ENCODE peak calls at places on chromosomes 5 and 9, in seven cellular contexts. One of them, this sample, is unnamed.

GRCh38 chr5:672329-673139 is 20.6 kb downstream of the TPPP start:
- DNase-seq in substantia nigra: peak; percentile 75
- DNase-seq in dorsolateral prefrontal cortex: no peak
- DNase-seq in upper lobe of right lung: peak; percentile 79
- DNase-seq in PC-3: peak; percentile 90
- DNase-seq in CD8-positive, alpha-beta memory T cell: peak; percentile 81
- DNase-seq in fibroblast of lung: peak; percentile 67
- DNase-seq in this sample: no peak

GRCh38 chr5:134637106-134637721 is 4.6 kb upstream of the SAR1B start:
- DNase-seq in substantia nigra: no peak
- DNase-seq in dorsolateral prefrontal cortex: no peak
- DNase-seq in upper lobe of right lung: no peak
- DNase-seq in PC-3: peak; percentile 74
- DNase-seq in CD8-positive, alpha-beta memory T cell: no peak
- DNase-seq in fibroblast of lung: no peak
- DNase-seq in this sample: no peak

GRCh38 chr5:116273458-116274242 is 188.8 kb downstream of the COMMD10 start:
- DNase-seq in substantia nigra: no peak
- DNase-seq in dorsolateral prefrontal cortex: no peak
- DNase-seq in upper lobe of right lung: no peak
- DNase-seq in PC-3: peak; percentile 48
- DNase-seq in CD8-positive, alpha-beta memory T cell: no peak
- DNase-seq in fibroblast of lung: peak; percentile 67
- DNase-seq in this sample: no peak

GRCh38 chr5:179235416-179236400 is 109.6 kb downstream of the ADAMTS2 start:
- DNase-seq in substantia nigra: no peak
- DNase-seq in dorsolateral prefrontal cortex: no peak
- DNase-seq in upper lobe of right lung: peak; percentile 40
- DNase-seq in PC-3: no peak
- DNase-seq in CD8-positive, alpha-beta memory T cell: no peak
- DNase-seq in fibroblast of lung: no peak
- DNase-seq in this sample: no peak

GRCh38 chr5:141992349-141992963 is 20.4 kb downstream of the GNPDA1 start:
- DNase-seq in substantia nigra: peak; percentile 73
- DNase-seq in dorsolateral prefrontal cortex: peak; percentile 76
- DNase-seq in upper lobe of right lung: no peak
- DNase-seq in PC-3: peak; percentile 80
- DNase-seq in CD8-positive, alpha-beta memory T cell: peak; percentile 68
- DNase-seq in fibroblast of lung: peak; percentile 43
- DNase-seq in this sample: no peak

GRCh38 chr5:14870347-14871083 is 1.1 kb downstream of the ANKH start:
- DNase-seq in substantia nigra: peak; percentile 53
- DNase-seq in dorsolateral prefrontal cortex: peak; percentile 53
- DNase-seq in upper lobe of right lung: no peak
- DNase-seq in PC-3: peak; percentile 19
- DNase-seq in CD8-positive, alpha-beta memory T cell: peak; percentile 54
- DNase-seq in fibroblast of lung: no peak
- DNase-seq in this sample: peak; percentile 45

GRCh38 chr5:95823241-95823737 is 763 bp upstream of the GLRX start:
- DNase-seq in substantia nigra: no peak
- DNase-seq in dorsolateral prefrontal cortex: no peak
- DNase-seq in upper lobe of right lung: no peak
- DNase-seq in PC-3: no peak
- DNase-seq in CD8-positive, alpha-beta memory T cell: no peak
- DNase-seq in fibroblast of lung: no peak
- DNase-seq in this sample: no peak

GRCh38 chr5:100905259-100905914 is 2.3 kb upstream of the ST8SIA4 start:
- DNase-seq in substantia nigra: no peak
- DNase-seq in dorsolateral prefrontal cortex: no peak
- DNase-seq in upper lobe of right lung: no peak
- DNase-seq in PC-3: no peak
- DNase-seq in CD8-positive, alpha-beta memory T cell: peak; percentile 17
- DNase-seq in fibroblast of lung: no peak
- DNase-seq in this sample: no peak

GRCh38 chr9:97859346-97859745 is 6.3 kb downstream of the FOXE1 start:
- DNase-seq in substantia nigra: no peak
- DNase-seq in dorsolateral prefrontal cortex: no peak
- DNase-seq in upper lobe of right lung: no peak
- DNase-seq in PC-3: no peak
- DNase-seq in CD8-positive, alpha-beta memory T cell: no peak
- DNase-seq in fibroblast of lung: no peak
- DNase-seq in this sample: no peak

GRCh38 chr9:88814521-88815101 is 176.7 kb upstream of the S1PR3 start:
- DNase-seq in substantia nigra: peak; percentile 3
- DNase-seq in dorsolateral prefrontal cortex: peak; percentile 12
- DNase-seq in upper lobe of right lung: no peak
- DNase-seq in PC-3: no peak
- DNase-seq in CD8-positive, alpha-beta memory T cell: no peak
- DNase-seq in fibroblast of lung: peak; percentile 88
- DNase-seq in this sample: peak; percentile 30

GRCh38 chr5:179294891-179295777 is 50.1 kb downstream of the ADAMTS2 start:
- DNase-seq in substantia nigra: no peak
- DNase-seq in dorsolateral prefrontal cortex: no peak
- DNase-seq in upper lobe of right lung: peak; percentile 51
- DNase-seq in PC-3: no peak
- DNase-seq in CD8-positive, alpha-beta memory T cell: no peak
- DNase-seq in fibroblast of lung: peak; percentile 77
- DNase-seq in this sample: no peak

GRCh38 chr5:34718516-34718915 is 62.4 kb downstream of the RAI14 start:
- DNase-seq in substantia nigra: no peak
- DNase-seq in dorsolateral prefrontal cortex: no peak
- DNase-seq in upper lobe of right lung: no peak
- DNase-seq in PC-3: peak; percentile 23
- DNase-seq in CD8-positive, alpha-beta memory T cell: no peak
- DNase-seq in fibroblast of lung: peak; percentile 43
- DNase-seq in this sample: no peak

GRCh38 chr5:122187426-122187825 is 58.1 kb downstream of the ZNF474 start:
- DNase-seq in substantia nigra: no peak
- DNase-seq in dorsolateral prefrontal cortex: no peak
- DNase-seq in upper lobe of right lung: no peak
- DNase-seq in PC-3: no peak
- DNase-seq in CD8-positive, alpha-beta memory T cell: no peak
- DNase-seq in fibroblast of lung: peak; percentile 62
- DNase-seq in this sample: no peak

GRCh38 chr9:128729302-128729701 is 5.4 kb upstream of the ZDHHC12 start:
- DNase-seq in substantia nigra: no peak
- DNase-seq in dorsolateral prefrontal cortex: no peak
- DNase-seq in upper lobe of right lung: no peak
- DNase-seq in PC-3: no peak
- DNase-seq in CD8-positive, alpha-beta memory T cell: no peak
- DNase-seq in fibroblast of lung: no peak
- DNase-seq in this sample: no peak

GRCh38 chr9:94971378-94972131 is 245.1 kb downstream of the AOPEP start:
- DNase-seq in substantia nigra: no peak
- DNase-seq in dorsolateral prefrontal cortex: no peak
- DNase-seq in upper lobe of right lung: no peak
- DNase-seq in PC-3: no peak
- DNase-seq in CD8-positive, alpha-beta memory T cell: no peak
- DNase-seq in fibroblast of lung: no peak
- DNase-seq in this sample: no peak

GRCh38 chr9:21336467-21336866 is 1.3 kb upstream of the KLHL9 start:
- DNase-seq in substantia nigra: no peak
- DNase-seq in dorsolateral prefrontal cortex: no peak
- DNase-seq in upper lobe of right lung: no peak
- DNase-seq in PC-3: peak; percentile 14
- DNase-seq in CD8-positive, alpha-beta memory T cell: no peak
- DNase-seq in fibroblast of lung: no peak
- DNase-seq in this sample: no peak

DNA sequence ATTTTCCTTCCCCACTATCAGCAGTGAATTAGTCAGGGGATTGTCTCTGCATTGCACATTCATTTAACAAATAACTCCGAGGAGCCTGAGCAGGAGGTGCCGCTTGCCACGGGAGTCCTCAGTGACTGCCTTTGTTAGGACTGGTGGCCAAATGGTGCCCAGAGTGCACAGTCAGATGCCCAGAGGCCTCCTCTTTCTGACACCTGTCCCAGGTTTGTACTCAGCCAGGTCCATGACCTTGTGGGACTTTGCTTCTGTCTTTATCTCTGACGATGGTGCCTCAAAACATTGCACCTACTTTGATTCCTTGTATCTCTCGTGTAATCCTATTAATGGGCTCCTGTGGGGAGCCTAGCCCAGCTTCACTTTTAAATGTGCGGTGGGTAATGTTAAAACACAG is 4.3 kb downstream of the SRD5A1 start:
- DNase-seq in substantia nigra: no peak
- DNase-seq in dorsolateral prefrontal cortex: no peak
- DNase-seq in upper lobe of right lung: no peak
- DNase-seq in PC-3: no peak
- DNase-seq in CD8-positive, alpha-beta memory T cell: no peak
- DNase-seq in fibroblast of lung: no peak
- DNase-seq in this sample: no peak
- H3K27ac ChIP-seq in substantia nigra: no peak overlapping the region
- H3K27ac ChIP-seq in dorsolateral prefrontal cortex: no peak overlapping the region
- H3K27ac ChIP-seq in upper lobe of right lung: no peak overlapping the region
- H3K27ac ChIP-seq in PC-3: no peak overlapping the region
- H3K27ac ChIP-seq in CD8-positive, alpha-beta memory T cell: no peak overlapping the region
- H3K27ac ChIP-seq in fibroblast of lung: no peak overlapping the region
- H3K27ac ChIP-seq in this sample: no peak overlapping the region

DNA sequence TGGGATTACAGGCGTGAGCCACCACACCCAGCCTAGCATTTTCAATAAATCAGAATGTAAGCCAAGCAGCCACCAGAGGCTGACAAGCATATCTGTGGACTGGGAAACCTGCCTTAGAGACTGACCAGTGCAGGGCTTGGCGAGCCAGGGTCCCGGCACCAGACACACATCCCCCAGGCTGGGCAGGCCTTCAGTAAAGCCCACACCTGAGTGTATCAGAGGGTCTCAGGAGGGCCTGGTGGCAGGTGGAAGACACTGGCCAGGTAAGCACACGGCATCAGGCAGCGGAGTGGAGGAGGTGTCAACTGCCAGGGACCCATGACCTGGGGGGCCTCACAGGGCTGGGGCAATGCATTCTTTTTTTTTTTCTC is 78.3 kb upstream of the IL17B start:
- DNase-seq in substantia nigra: no peak
- DNase-seq in dorsolateral prefrontal cortex: no peak
- DNase-seq in upper lobe of right lung: no peak
- DNase-seq in PC-3: no peak
- DNase-seq in CD8-positive, alpha-beta memory T cell: no peak
- DNase-seq in fibroblast of lung: no peak
- DNase-seq in this sample: no peak
- H3K27ac ChIP-seq in substantia nigra: no peak overlapping the region
- H3K27ac ChIP-seq in dorsolateral prefrontal cortex: no peak overlapping the region
- H3K27ac ChIP-seq in upper lobe of right lung: peak overlapping the region; percentile 49
- H3K27ac ChIP-seq in PC-3: no peak overlapping the region
- H3K27ac ChIP-seq in CD8-positive, alpha-beta memory T cell: peak overlapping the region; percentile 54
- H3K27ac ChIP-seq in fibroblast of lung: no peak overlapping the region
- H3K27ac ChIP-seq in this sample: no peak overlapping the region

GRCh38 chr5:173327084-173327947 is 898 bp downstream of the STC2 start:
- DNase-seq in substantia nigra: no peak
- DNase-seq in dorsolateral prefrontal cortex: no peak
- DNase-seq in upper lobe of right lung: no peak
- DNase-seq in PC-3: no peak
- DNase-seq in CD8-positive, alpha-beta memory T cell: no peak
- DNase-seq in fibroblast of lung: peak; percentile 48
- DNase-seq in this sample: no peak

GRCh38 chr5:173324115-173325001 is 3.9 kb downstream of the STC2 start:
- DNase-seq in substantia nigra: peak; percentile 82
- DNase-seq in dorsolateral prefrontal cortex: peak; percentile 18
- DNase-seq in upper lobe of right lung: peak; percentile 80
- DNase-seq in PC-3: no peak
- DNase-seq in CD8-positive, alpha-beta memory T cell: no peak
- DNase-seq in fibroblast of lung: peak; percentile 79
- DNase-seq in this sample: peak; percentile 26

GRCh38 chr5:173327948-173328895 is at the start of gene STC2:
- DNase-seq in substantia nigra: peak; percentile 65
- DNase-seq in dorsolateral prefrontal cortex: no peak
- DNase-seq in upper lobe of right lung: no peak
- DNase-seq in PC-3: peak; percentile 98
- DNase-seq in CD8-positive, alpha-beta memory T cell: no peak
- DNase-seq in fibroblast of lung: peak; percentile 78
- DNase-seq in this sample: no peak

GRCh38 chr5:173325091-173325698 is 3.0 kb downstream of the STC2 start:
- DNase-seq in substantia nigra: no peak
- DNase-seq in dorsolateral prefrontal cortex: no peak
- DNase-seq in upper lobe of right lung: no peak
- DNase-seq in PC-3: no peak
- DNase-seq in CD8-positive, alpha-beta memory T cell: no peak
- DNase-seq in fibroblast of lung: no peak
- DNase-seq in this sample: no peak

GRCh38 chr5:173326501-173326960 is 1.7 kb downstream of the STC2 start:
- DNase-seq in substantia nigra: no peak
- DNase-seq in dorsolateral prefrontal cortex: no peak
- DNase-seq in upper lobe of right lung: no peak
- DNase-seq in PC-3: peak; percentile 78
- DNase-seq in CD8-positive, alpha-beta memory T cell: no peak
- DNase-seq in fibroblast of lung: peak; percentile 94
- DNase-seq in this sample: no peak
- H3K27ac ChIP-seq in substantia nigra: no peak overlapping the region
- H3K27ac ChIP-seq in dorsolateral prefrontal cortex: no peak overlapping the region
- H3K27ac ChIP-seq in upper lobe of right lung: no peak overlapping the region
- H3K27ac ChIP-seq in PC-3: no peak overlapping the region
- H3K27ac ChIP-seq in CD8-positive, alpha-beta memory T cell: no peak overlapping the region
- H3K27ac ChIP-seq in fibroblast of lung: peak overlapping the region; percentile 82
- H3K27ac ChIP-seq in this sample: no peak overlapping the region

DNA sequence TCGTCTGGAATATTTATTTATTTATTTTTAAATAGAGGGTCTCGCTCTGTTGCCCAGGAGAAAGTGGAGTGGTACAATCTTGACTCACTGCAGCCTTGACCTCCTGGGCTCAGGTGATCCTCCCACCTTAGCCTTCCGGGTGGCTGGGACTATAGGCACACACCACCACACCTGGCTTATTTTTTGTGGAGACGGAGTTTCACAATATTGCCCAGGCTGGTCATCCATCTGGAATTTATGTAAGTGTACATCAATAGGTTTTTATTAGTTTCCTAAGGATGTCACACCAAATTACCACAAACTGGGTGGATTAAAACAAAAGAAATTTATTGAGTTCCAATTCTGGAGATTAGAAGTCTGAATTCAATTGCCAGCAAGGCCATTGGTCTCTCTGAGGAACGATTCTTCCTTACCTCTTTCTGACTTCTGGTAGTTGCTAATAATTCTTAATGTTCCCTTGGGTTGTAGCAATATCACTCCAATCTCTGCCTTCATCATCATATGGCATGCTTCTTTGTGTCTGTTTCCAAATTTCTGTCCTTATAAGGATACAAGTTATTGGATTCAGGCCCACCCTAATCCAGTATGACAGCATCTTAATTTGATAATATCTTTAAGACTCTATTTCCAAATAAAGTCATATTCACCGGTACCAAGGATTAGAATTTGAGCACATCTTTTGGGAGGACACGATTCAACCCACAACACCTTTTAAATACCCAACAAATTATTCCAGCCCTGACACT is 16.3 kb upstream of the RAD23B start:
- DNase-seq in substantia nigra: no peak
- DNase-seq in dorsolateral prefrontal cortex: no peak
- DNase-seq in upper lobe of right lung: no peak
- DNase-seq in PC-3: peak; percentile 35
- DNase-seq in CD8-positive, alpha-beta memory T cell: no peak
- DNase-seq in fibroblast of lung: no peak
- DNase-seq in this sample: no peak
- H3K27ac ChIP-seq in substantia nigra: no peak overlapping the region
- H3K27ac ChIP-seq in dorsolateral prefrontal cortex: no peak overlapping the region
- H3K27ac ChIP-seq in upper lobe of right lung: no peak overlapping the region
- H3K27ac ChIP-seq in PC-3: no peak overlapping the region
- H3K27ac ChIP-seq in CD8-positive, alpha-beta memory T cell: no peak overlapping the region
- H3K27ac ChIP-seq in fibroblast of lung: no peak overlapping the region
- H3K27ac ChIP-seq in this sample: no peak overlapping the region

GRCh38 chr5:68995847-68996204 is 98.0 kb upstream of the SLC30A5 start:
- DNase-seq in substantia nigra: no peak
- DNase-seq in dorsolateral prefrontal cortex: no peak
- DNase-seq in upper lobe of right lung: no peak
- DNase-seq in PC-3: no peak
- DNase-seq in CD8-positive, alpha-beta memory T cell: no peak
- DNase-seq in fibroblast of lung: no peak
- DNase-seq in this sample: no peak
- H3K27ac ChIP-seq in substantia nigra: no peak overlapping the region
- H3K27ac ChIP-seq in dorsolateral prefrontal cortex: no peak overlapping the region
- H3K27ac ChIP-seq in upper lobe of right lung: no peak overlapping the region
- H3K27ac ChIP-seq in PC-3: no peak overlapping the region
- H3K27ac ChIP-seq in CD8-positive, alpha-beta memory T cell: no peak overlapping the region
- H3K27ac ChIP-seq in fibroblast of lung: no peak overlapping the region
- H3K27ac ChIP-seq in this sample: no peak overlapping the region

GRCh38 chr5:149379807-149380374 is 799 bp upstream of the IL17B start:
- DNase-seq in substantia nigra: no peak
- DNase-seq in dorsolateral prefrontal cortex: no peak
- DNase-seq in upper lobe of right lung: peak; percentile 13
- DNase-seq in PC-3: no peak
- DNase-seq in CD8-positive, alpha-beta memory T cell: no peak
- DNase-seq in fibroblast of lung: no peak
- DNase-seq in this sample: no peak
- H3K27ac ChIP-seq in substantia nigra: no peak overlapping the region
- H3K27ac ChIP-seq in dorsolateral prefrontal cortex: peak overlapping the region; percentile 44
- H3K27ac ChIP-seq in upper lobe of right lung: no peak overlapping the region
- H3K27ac ChIP-seq in PC-3: no peak overlapping the region
- H3K27ac ChIP-seq in CD8-positive, alpha-beta memory T cell: no peak overlapping the region
- H3K27ac ChIP-seq in fibroblast of lung: no peak overlapping the region
- H3K27ac ChIP-seq in this sample: no peak overlapping the region

This sample was measured in caudate nucleus.